ENCODE peak calls at places on chromosomes 11 and 22, in nine cellular contexts. B, N, F, G, L, C, Z, X and Y are unnamed samples.

GRCh38 chr22:49483281-49483905 is 344.3 kb downstream of the BRD1 start:
- DNase-seq in B (no peak), N (no peak), F (no peak), G (no peak), L (no peak), C (peak), Z (no peak), X (no peak), Y (no peak)

GRCh38 chr22:27984723-27985122 is 65.7 kb upstream of the PITPNB start:
- DNase-seq in B (no peak), N (no peak), F (no peak), G (no peak), L (no peak), C (peak), Z (no peak), X (no peak), Y (no peak)

GRCh38 chr22:17910561-17911311 is 113.6 kb downstream of the MICAL3 start:
- DNase-seq in B (peak), N (peak), F (no peak), G (peak), L (peak), C (peak), Z (no peak), X (no peak), Y (peak)

GRCh38 chr11:28464252-28464867 is 356.2 kb downstream of the METTL15 start:
- DNase-seq in B (no peak), N (no peak), F (no peak), G (no peak), L (no peak), C (no peak), Z (no peak), X (no peak), Y (no peak)

GRCh38 chr22:50308597-50308935 is 1.1 kb upstream of the PLXNB2 start:
- DNase-seq in B (no peak), N (no peak), F (peak), G (no peak), L (peak), C (peak), Z (no peak), X (no peak), Y (peak)

GRCh38 chr11:35579557-35580396 is 38.5 kb upstream of the FJX1 start:
- DNase-seq in B (no peak), N (peak), F (no peak), G (no peak), L (no peak), C (no peak), Z (no peak), X (no peak), Y (no peak)

GRCh38 chr11:2524446-2525165 is 79.8 kb downstream of the KCNQ1 start:
- DNase-seq in B (peak), N (no peak), F (peak), G (no peak), L (peak), C (no peak), Z (peak), X (no peak), Y (peak)

GRCh38 chr11:34653851-34654490 is 33.1 kb downstream of the EHF start:
- DNase-seq in B (no peak), N (peak), F (no peak), G (no peak), L (no peak), C (no peak), Z (no peak), X (no peak), Y (no peak)

GRCh38 chr11:69674267-69674885 is 777 bp downstream of the LTO1 start:
- DNase-seq in B (peak), N (no peak), F (no peak), G (no peak), L (no peak), C (no peak), Z (no peak), X (no peak), Y (no peak)

GRCh38 chr11:101912823-101913284 is 2.0 kb upstream of the CEP126 start:
- DNase-seq in B (no peak), N (no peak), F (no peak), G (no peak), L (no peak), C (no peak), Z (no peak), X (no peak), Y (no peak)

GRCh38 chr11:65978391-65979238 is 17.1 kb downstream of the SART1 start:
- DNase-seq in B (no peak), N (no peak), F (no peak), G (no peak), L (no peak), C (no peak), Z (no peak), X (no peak), Y (no peak)

GRCh38 chr11:22860241-22860640 is at the start of gene CCDC179:
- DNase-seq in B (no peak), N (no peak), F (no peak), G (no peak), L (no peak), C (peak), Z (no peak), X (no peak), Y (no peak)

GRCh38 chr11:70826541-70826943 is 425.8 kb downstream of the SHANK2 start:
- DNase-seq in B (peak), N (no peak), F (no peak), G (peak), L (no peak), C (peak), Z (no peak), X (no peak), Y (no peak)

GRCh38 chr11:19987243-19987870 is 172.9 kb downstream of the DBX1 start:
- DNase-seq in B (no peak), N (no peak), F (no peak), G (no peak), L (no peak), C (no peak), Z (no peak), X (no peak), Y (no peak)

GRCh38 chr11:59918494-59918893 is 19.7 kb upstream of the OOSP1 start:
- DNase-seq in B (no peak), N (no peak), F (no peak), G (no peak), L (no peak), C (no peak), Z (no peak), X (no peak), Y (no peak)
- TF ChIP-seq CTCF in B (no peak), N (no peak), F (no peak), G (no peak), L (no peak), C (no peak), Z (no peak), X (no peak), Y (no peak)

DNA sequence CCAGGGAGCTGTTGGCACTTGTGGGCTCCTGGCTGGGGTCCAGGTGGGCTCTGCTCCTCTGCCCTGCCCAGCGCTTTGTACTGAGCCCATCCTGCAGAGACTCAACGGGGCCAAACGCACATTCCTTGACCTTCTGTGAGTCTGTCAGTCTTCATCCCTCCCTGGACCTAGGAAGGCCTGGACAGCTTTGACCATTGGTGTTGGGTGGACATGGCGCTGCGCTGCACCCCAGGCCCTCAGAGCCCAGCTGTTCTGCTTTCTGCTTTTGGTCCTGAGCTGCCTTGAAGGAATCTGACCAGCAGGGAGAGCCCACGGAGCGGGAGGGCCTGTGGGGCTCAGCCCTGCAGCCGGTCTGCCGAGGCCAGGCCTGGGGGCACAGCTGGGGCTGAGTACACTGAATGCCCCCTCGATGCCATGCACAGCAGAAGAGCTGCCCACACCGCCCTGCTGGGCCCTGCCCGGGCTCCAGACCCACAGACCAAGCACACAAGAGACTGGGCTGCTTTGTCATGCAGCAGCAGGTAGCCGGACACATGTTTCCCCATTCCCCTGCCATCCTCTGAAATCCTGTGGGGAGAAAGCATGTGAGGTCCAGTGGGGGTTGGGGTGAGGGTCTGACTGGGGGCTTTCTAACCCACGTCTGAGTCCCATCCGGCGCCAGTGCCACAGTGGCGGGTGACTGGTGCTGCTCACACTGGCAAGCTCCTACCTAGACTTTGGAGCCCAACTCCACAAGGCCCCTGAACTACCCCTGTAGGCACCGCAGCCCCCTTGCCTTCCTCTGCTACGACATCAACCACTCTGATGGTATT is 24.1 kb upstream of the CCDC188 start:
- DNase-seq in B (peak), N (no peak), F (no peak), G (no peak), L (no peak), C (no peak), Z (no peak), X (no peak), Y (peak)
- TF ChIP-seq CTCF in B (peak), N (peak), F (no peak), G (peak), L (peak), C (peak), Z (peak), X (no peak), Y (no peak)

GRCh38 chr22:37569921-37570660 is 9.8 kb downstream of the LGALS2 start:
- DNase-seq in B (no peak), N (no peak), F (no peak), G (no peak), L (no peak), C (peak), Z (no peak), X (no peak), Y (no peak)

GRCh38 chr22:37571992-37572373 is 7.9 kb downstream of the LGALS2 start:
- DNase-seq in B (no peak), N (no peak), F (no peak), G (no peak), L (no peak), C (peak), Z (no peak), X (no peak), Y (no peak)

GRCh38 chr22:37570661-37570976 is 9.3 kb downstream of the LGALS2 start:
- DNase-seq in B (no peak), N (no peak), F (no peak), G (no peak), L (no peak), C (peak), Z (no peak), X (no peak), Y (no peak)

GRCh38 chr22:37569009-37569920 is 9.0 kb downstream of the CDC42EP1 start:
- DNase-seq in B (no peak), N (no peak), F (no peak), G (no peak), L (no peak), C (peak), Z (peak), X (no peak), Y (no peak)

DNA sequence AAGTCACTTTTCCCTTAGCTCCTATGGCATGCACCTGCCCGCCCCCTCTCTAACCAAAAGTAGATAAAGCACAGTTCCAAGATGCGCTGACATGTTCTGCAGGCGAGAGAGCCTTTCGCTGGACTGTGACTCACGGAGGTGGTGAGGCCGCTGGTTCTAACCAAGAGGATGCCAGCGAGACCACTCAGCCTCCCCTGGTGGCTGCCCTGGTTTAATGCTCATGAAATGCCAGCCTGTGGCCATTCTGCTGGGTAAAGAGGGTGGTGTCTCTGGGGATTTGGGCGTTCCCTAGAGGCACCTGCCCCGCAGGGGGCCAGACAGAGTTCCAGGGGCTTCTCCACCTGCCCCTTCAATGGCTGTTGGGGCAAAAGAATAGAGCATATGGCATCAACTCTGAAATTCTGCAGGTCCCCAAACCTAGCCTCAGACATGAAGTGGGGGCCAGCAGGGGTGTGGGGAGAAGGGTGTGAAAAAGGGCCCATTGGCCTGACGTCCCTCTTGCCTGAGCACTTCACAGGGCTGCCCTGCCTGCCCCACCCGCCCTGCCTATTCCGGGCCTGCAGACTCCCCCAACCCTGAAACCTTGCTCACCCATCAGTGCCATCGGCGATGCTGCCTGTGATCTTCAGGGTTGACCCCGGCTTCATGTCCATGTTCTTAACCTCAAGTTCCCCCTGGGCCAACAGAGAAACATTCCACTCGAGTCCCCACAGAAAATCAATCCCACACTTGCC is 8.5 kb downstream of the LGALS2 start:
- DNase-seq in B (no peak), N (no peak), F (no peak), G (no peak), L (no peak), C (no peak), Z (no peak), X (no peak), Y (no peak)
- TF ChIP-seq CTCF in B (no peak), N (peak), F (no peak), G (no peak), L (no peak), C (peak), Z (no peak), X (no peak), Y (no peak)

GRCh38 chr22:18998998-18999397 is 62.9 kb upstream of the PRODH start:
- DNase-seq in B (no peak), N (no peak), F (no peak), G (peak), L (no peak), C (peak), Z (no peak), X (no peak), Y (peak)
- TF ChIP-seq CTCF in B (peak), N (peak), F (no peak), G (peak), L (peak), C (peak), Z (peak), X (no peak), Y (peak)

GRCh38 chr22:41537203-41537602 is 7.1 kb downstream of the POLR3H start:
- DNase-seq in B (no peak), N (no peak), F (no peak), G (no peak), L (no peak), C (no peak), Z (no peak), X (no peak), Y (no peak)

GRCh38 chr22:41531736-41532477 is 12.4 kb downstream of the POLR3H start:
- DNase-seq in B (no peak), N (no peak), F (no peak), G (no peak), L (no peak), C (no peak), Z (no peak), X (no peak), Y (peak)

GRCh38 chr22:41534219-41534618 is 10.1 kb downstream of the POLR3H start:
- DNase-seq in B (no peak), N (no peak), F (no peak), G (no peak), L (no peak), C (no peak), Z (no peak), X (no peak), Y (no peak)

GRCh38 chr22:41532908-41533825 is 11.1 kb downstream of the POLR3H start:
- DNase-seq in B (peak), N (no peak), F (no peak), G (peak), L (peak), C (peak), Z (peak), X (peak), Y (peak)

GRCh38 chr22:41535244-41535643 is 9.0 kb downstream of the POLR3H start:
- DNase-seq in B (peak), N (no peak), F (no peak), G (no peak), L (no peak), C (peak), Z (no peak), X (no peak), Y (peak)
- TF ChIP-seq CTCF in B (peak), N (peak), F (no peak), G (peak), L (no peak), C (peak), Z (peak), X (no peak), Y (no peak)

DNA sequence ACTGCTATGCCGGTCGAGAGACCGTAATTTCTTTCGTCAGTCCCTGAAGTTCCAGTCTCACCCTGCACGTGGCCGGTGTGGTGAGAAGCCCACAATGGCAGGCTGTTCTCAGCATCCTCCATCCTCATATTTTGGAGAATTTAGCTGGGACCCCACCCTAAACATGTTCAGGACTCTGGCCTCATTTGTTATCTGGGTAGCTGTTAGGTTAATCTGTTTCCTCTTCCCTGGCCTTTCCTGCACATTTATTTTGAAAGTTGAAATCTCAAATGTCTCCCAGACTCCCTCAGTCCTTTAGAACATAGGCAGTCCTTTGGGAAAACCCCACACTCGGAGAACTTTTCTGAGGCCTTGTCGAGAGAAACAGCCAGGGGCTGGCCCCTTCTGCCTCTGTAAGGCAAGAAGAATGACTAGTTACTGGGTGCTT is 109.4 kb upstream of the CRYBB3 start:
- DNase-seq in B (no peak), N (no peak), F (no peak), G (no peak), L (no peak), C (no peak), Z (no peak), X (no peak), Y (no peak)
- TF ChIP-seq CTCF in B (no peak), N (no peak), F (no peak), G (no peak), L (no peak), C (no peak), Z (no peak), X (no peak), Y (no peak)

GRCh38 chr22:45548991-45549736 is 46.5 kb downstream of the FBLN1 start:
- DNase-seq in B (no peak), N (peak), F (no peak), G (no peak), L (no peak), C (no peak), Z (no peak), X (no peak), Y (no peak)
- TF ChIP-seq CTCF in B (peak), N (peak), F (no peak), G (peak), L (peak), C (peak), Z (peak), X (no peak), Y (no peak)